ENCODE peak calls at places on chromosome 16, in nine cellular contexts. C is A549; Y is RWPE2; K is left lung; P is cardiac muscle cell; D is uterus; Q is stomach; S is CD8-positive, alpha-beta T cell; I is tibial artery. X is an unnamed sample.
A peak's percentile ranks its signal among the peaks of the same experiment; 100 is the strongest.

GRCh38 chr16:48860341-48860740 is 250.4 kb upstream of the N4BP1 start:
- DNase-seq in Q (no peak), K (no peak), P (no peak), S (no peak), I (no peak), C (no peak), D (no peak), Y (no peak), X (no peak)

GRCh38 chr16:11109551-11109950 is 146.5 kb downstream of the SOCS1 start:
- DNase-seq in K (no peak), I (peak; percentile 68), C (no peak), S (no peak), Q (peak; percentile 62), P (no peak), D (no peak), Y (no peak), X (peak; percentile 71)

GRCh38 chr16:4208529-4208835 is 33.4 kb downstream of the SRL start:
- DNase-seq in S (no peak), D (no peak), Q (no peak), I (no peak), P (no peak), C (no peak), Y (no peak), K (no peak), X (no peak)

GRCh38 chr16:4064950-4065352 is 51.3 kb downstream of the ADCY9 start:
- DNase-seq in I (no peak), C (no peak), P (no peak), Q (no peak), K (no peak), D (no peak), Y (no peak), S (peak; percentile 9), X (no peak)

GRCh38 chr16:30659507-30660423 is 1.5 kb downstream of the FBRS start:
- DNase-seq in D (no peak), S (no peak), I (no peak), Y (no peak), Q (no peak), K (peak; percentile 87), C (no peak), P (no peak), X (peak; percentile 90)

GRCh38 chr16:2768403-2769089 is 8.5 kb downstream of the ELOB start:
- DNase-seq in C (no peak), Y (no peak), K (no peak), P (no peak), S (no peak), I (no peak), Q (no peak), D (no peak), X (peak; percentile 66)

GRCh38 chr16:70267516-70267915 is 15.8 kb upstream of the EXOSC6 start:
- DNase-seq in C (peak; percentile 66), K (no peak), Y (peak; percentile 19), S (no peak), Q (peak; percentile 35), D (no peak), P (peak; percentile 55), I (peak; percentile 54), X (no peak)

GRCh38 chr16:24610421-24610765 is 71.0 kb downstream of the RBBP6 start:
- DNase-seq in Y (no peak), S (no peak), C (no peak), K (peak; percentile 78), Q (no peak), I (no peak), P (peak; percentile 44), D (peak; percentile 24), X (peak; percentile 75)

GRCh38 chr16:19757762-19758595 is 39.9 kb downstream of the IQCK start:
- DNase-seq in Y (no peak), K (no peak), Q (no peak), I (no peak), P (no peak), C (no peak), D (no peak), S (no peak), X (no peak)

GRCh38 chr16:5024632-5025031 is 9.1 kb downstream of the NAGPA start:
- DNase-seq in K (no peak), Q (peak; percentile 73), C (peak; percentile 82), I (no peak), P (no peak), S (no peak), D (no peak), Y (no peak), X (no peak)

GRCh38 chr16:69365901-69366300 is 14.3 kb upstream of the TMED6 start:
- DNase-seq in Y (peak; percentile 3), K (no peak), Q (no peak), C (no peak), D (no peak), P (no peak), I (no peak), S (no peak), X (no peak)

GRCh38 chr16:23950898-23951297 is 115.1 kb downstream of the PRKCB start:
- DNase-seq in S (no peak), K (no peak), D (no peak), I (no peak), Q (no peak), Y (no peak), P (no peak), C (no peak), X (no peak)

GRCh38 chr16:351804-352520 is 561 bp downstream of the AXIN1 start:
- DNase-seq in D (no peak), K (peak; percentile 89), Q (no peak), S (no peak), Y (no peak), C (no peak), P (peak; percentile 52), I (no peak), X (peak; percentile 91)
- H3K4me1 ChIP-seq in D (peaks cover 6% of the 10 kb centered on the region), K (no peaks in the 10 kb centered on the region), Q (peaks cover 39% of the 10 kb centered on the region), S (peaks cover 64% of the 10 kb centered on the region), Y (peaks cover 23% of the 10 kb centered on the region), C (peaks cover 13% of the 10 kb centered on the region), P (peaks cover 6% of the 10 kb centered on the region), I (peaks cover 23% of the 10 kb centered on the region), X (no peaks in the 10 kb centered on the region)

GRCh38 chr16:67246945-67247697 is at the start of gene FHOD1:
- DNase-seq in S (peak; percentile 98), C (peak; percentile 82), Y (peak; percentile 99), I (peak; percentile 99), P (peak; percentile 97), Q (peak; percentile 99), D (peak; percentile 98), K (peak; percentile 100), X (peak; percentile 99)
- H3K4me1 ChIP-seq in S (peaks cover 47% of the 10 kb centered on the region), C (peaks cover 52% of the 10 kb centered on the region), Y (peaks cover 43% of the 10 kb centered on the region), I (peaks cover 63% of the 10 kb centered on the region), P (peaks cover 5% of the 10 kb centered on the region), Q (peaks cover 68% of the 10 kb centered on the region), D (no peaks in the 10 kb centered on the region), K (peaks cover 50% of the 10 kb centered on the region), X (peaks cover 9% of the 10 kb centered on the region)

DNA sequence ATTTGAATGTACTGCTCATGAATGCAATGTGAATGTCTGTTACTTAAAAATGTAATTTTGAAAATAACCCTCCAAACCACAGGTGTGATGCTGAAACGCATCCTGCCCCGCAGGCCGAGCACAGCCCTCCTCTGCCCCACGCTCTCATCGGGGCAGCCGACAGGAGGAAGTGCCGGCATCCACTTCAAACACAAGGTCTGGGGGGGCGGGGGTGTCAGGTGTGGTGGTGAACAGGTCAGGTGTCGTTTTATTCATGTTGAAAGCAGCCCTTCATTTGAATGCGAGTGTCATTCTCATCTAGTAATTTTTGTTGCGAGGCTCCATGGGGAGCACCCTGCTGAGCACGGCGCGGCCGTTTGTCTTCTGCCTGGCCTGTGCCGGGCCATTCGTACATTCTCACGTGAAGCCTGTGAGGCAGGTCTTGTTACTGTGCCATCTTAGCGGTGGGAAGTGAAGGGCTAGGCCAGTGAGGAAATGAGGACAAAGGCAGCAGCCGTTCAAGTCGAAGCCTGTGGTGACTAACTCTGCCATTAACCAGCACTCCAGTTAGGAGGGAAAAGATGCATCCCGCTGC is 1.8 kb downstream of the ACSF3 start:
- DNase-seq in Y (no peak), Q (no peak), I (no peak), S (no peak), C (no peak), P (no peak), D (no peak), K (no peak), X (no peak)
- H3K4me1 ChIP-seq in Y (no peaks in the 10 kb centered on the region), Q (peaks cover 79% of the 10 kb centered on the region), I (peaks cover 41% of the 10 kb centered on the region), S (peaks cover 67% of the 10 kb centered on the region), C (peaks cover 10% of the 10 kb centered on the region), P (peaks cover 21% of the 10 kb centered on the region), D (no peaks in the 10 kb centered on the region), K (peaks cover 10% of the 10 kb centered on the region), X (peaks cover 5% of the 10 kb centered on the region)

GRCh38 chr16:81860867-81861266 is 81.8 kb downstream of the PLCG2 start:
- DNase-seq in Y (no peak), I (no peak), K (no peak), S (no peak), Q (no peak), C (no peak), P (no peak), D (no peak), X (no peak)
- H3K4me1 ChIP-seq in Y (peaks cover 5% of the 10 kb centered on the region), I (no peaks in the 10 kb centered on the region), K (no peaks in the 10 kb centered on the region), S (no peaks in the 10 kb centered on the region), Q (no peaks in the 10 kb centered on the region), C (no peaks in the 10 kb centered on the region), P (no peaks in the 10 kb centered on the region), D (no peaks in the 10 kb centered on the region), X (peaks cover 18% of the 10 kb centered on the region)

GRCh38 chr16:87826798-87827587 is 42.3 kb downstream of the SLC7A5 start:
- DNase-seq in P (no peak), C (no peak), Q (no peak), S (no peak), I (no peak), K (peak; percentile 57), D (no peak), Y (peak; percentile 71), X (no peak)
- H3K4me1 ChIP-seq in P (peaks cover 13% of the 10 kb centered on the region), C (peaks cover 85% of the 10 kb centered on the region), Q (peaks cover 9% of the 10 kb centered on the region), S (no peaks in the 10 kb centered on the region), I (no peaks in the 10 kb centered on the region), K (no peaks in the 10 kb centered on the region), D (no peaks in the 10 kb centered on the region), Y (peaks cover 13% of the 10 kb centered on the region), X (no peaks in the 10 kb centered on the region)

DNA sequence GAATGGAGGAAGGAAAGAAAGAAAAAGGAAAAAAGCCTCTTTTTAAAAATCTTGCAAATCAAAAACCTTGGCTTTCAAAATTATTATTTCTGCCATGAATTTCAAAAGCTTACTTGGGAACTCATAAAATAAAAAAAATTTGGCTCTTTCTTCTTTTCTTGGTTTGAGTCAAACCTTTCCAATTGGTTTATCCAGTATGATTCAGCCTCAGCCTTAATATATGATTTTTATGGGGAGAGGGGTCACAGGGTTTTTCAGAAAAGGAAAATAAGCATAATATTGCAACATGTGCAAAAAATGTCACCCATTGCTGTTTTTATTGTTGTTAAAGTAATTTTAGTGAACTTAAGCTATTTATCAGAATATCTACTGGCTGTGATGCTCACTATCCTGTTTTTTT is 31.2 kb upstream of the HAPSTR1 start:
- DNase-seq in I (no peak), P (no peak), C (no peak), S (no peak), D (no peak), K (no peak), Q (no peak), Y (no peak), X (no peak)
- H3K4me1 ChIP-seq in I (peaks cover 11% of the 10 kb centered on the region), P (no peaks in the 10 kb centered on the region), C (peaks cover 29% of the 10 kb centered on the region), S (no peaks in the 10 kb centered on the region), D (no peaks in the 10 kb centered on the region), K (peaks cover 2% of the 10 kb centered on the region), Q (peaks cover 8% of the 10 kb centered on the region), Y (peaks cover 8% of the 10 kb centered on the region), X (no peaks in the 10 kb centered on the region)

DNA sequence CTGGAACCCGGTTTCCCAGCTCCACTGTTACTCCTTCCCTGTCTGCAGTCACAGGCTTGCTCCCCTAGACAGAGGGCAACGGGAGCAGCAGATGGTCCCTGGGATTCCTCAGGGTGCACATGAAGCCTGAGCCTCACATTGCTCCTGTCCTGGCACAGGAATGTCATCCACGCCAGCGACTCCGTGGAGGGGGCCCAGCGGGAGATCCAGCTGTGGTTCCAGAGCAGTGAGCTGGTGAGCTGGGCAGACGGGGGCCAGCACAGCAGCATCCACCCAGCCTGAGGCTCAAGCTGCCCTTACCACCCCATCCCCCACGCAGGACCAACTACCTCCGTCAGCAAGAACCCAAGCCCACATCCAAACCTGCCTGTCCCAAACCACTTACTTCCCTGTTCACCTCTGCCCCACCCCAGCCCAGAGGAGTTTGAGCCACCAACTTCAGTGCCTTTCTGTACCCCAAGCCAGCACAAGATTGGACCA is 1.6 kb upstream of the DECR2 start:
- DNase-seq in Q (no peak), Y (no peak), D (no peak), K (no peak), I (no peak), S (no peak), P (no peak), C (no peak), X (peak; percentile 77)
- H3K4me1 ChIP-seq in Q (peaks cover 61% of the 10 kb centered on the region), Y (peaks cover 3% of the 10 kb centered on the region), D (peaks cover 2% of the 10 kb centered on the region), K (peaks cover 6% of the 10 kb centered on the region), I (peaks cover 27% of the 10 kb centered on the region), S (peaks cover 20% of the 10 kb centered on the region), P (peaks cover 9% of the 10 kb centered on the region), C (peaks cover 45% of the 10 kb centered on the region), X (peaks cover 9% of the 10 kb centered on the region)